ENCODE peak calls at places on chromosome 4, in six cellular contexts. Q is K562, X is tibial nerve, J is IMR-90, O is heart left ventricle, A is spleen. D is an unnamed sample.

GRCh38 chr4:19689511-19689910 is 562.2 kb upstream of the SLIT2 start:
- DNase-seq in Q (no peak), X (no peak), J (peak; percentile 75), O (no peak), A (no peak), D (no peak)

GRCh38 chr4:179097741-179098140 is 1655.5 kb upstream of the AGA start:
- DNase-seq in Q (no peak), X (no peak), J (peak; percentile 37), O (no peak), A (no peak), D (no peak)

GRCh38 chr4:6926681-6927478 is 17.3 kb downstream of the TBC1D14 start:
- DNase-seq in Q (peak; percentile 64), X (no peak), J (peak; percentile 60), O (no peak), A (no peak), D (no peak)

GRCh38 chr4:1082215-1083182 is 30.9 kb downstream of the RNF212 start:
- DNase-seq in Q (no peak), X (peak; percentile 27), J (peak; percentile 70), O (peak; percentile 70), A (no peak), D (peak; percentile 82)

GRCh38 chr4:150136481-150136880 is 58.2 kb downstream of the DCLK2 start:
- DNase-seq in Q (no peak), X (no peak), J (peak; percentile 76), O (no peak), A (no peak), D (no peak)

GRCh38 chr4:17168571-17168970 is 270.1 kb upstream of the LDB2 start:
- DNase-seq in Q (no peak), X (no peak), J (peak; percentile 87), O (peak; percentile 32), A (no peak), D (no peak)

GRCh38 chr4:67234296-67234695 is 311.0 kb downstream of the CENPC start:
- DNase-seq in Q (no peak), X (no peak), J (no peak), O (no peak), A (no peak), D (no peak)

GRCh38 chr4:1237981-1238675 is 10.8 kb downstream of the CTBP1 start:
- DNase-seq in Q (no peak), X (peak; percentile 12), J (no peak), O (no peak), A (peak; percentile 70), D (no peak)

GRCh38 chr4:73213917-73214663 is 44.5 kb downstream of the ANKRD17 start:
- DNase-seq in Q (no peak), X (no peak), J (peak; percentile 48), O (no peak), A (no peak), D (no peak)

GRCh38 chr4:163085085-163085484 is 81.6 kb downstream of the NAF1 start:
- DNase-seq in Q (no peak), X (no peak), J (no peak), O (no peak), A (no peak), D (no peak)

GRCh38 chr4:21946858-21947257 is 1.7 kb downstream of the KCNIP4 start:
- DNase-seq in Q (no peak), X (no peak), J (no peak), O (no peak), A (no peak), D (no peak)

GRCh38 chr4:186765673-186766546 is 42.3 kb upstream of the FAT1 start:
- DNase-seq in Q (no peak), X (no peak), J (no peak), O (no peak), A (no peak), D (no peak)

GRCh38 chr4:813900-814299 is 12.0 kb downstream of the CPLX1 start:
- DNase-seq in Q (no peak), X (no peak), J (no peak), O (no peak), A (peak; percentile 73), D (no peak)

GRCh38 chr4:113116414-113117345 is 67.2 kb downstream of the ANK2 start:
- DNase-seq in Q (no peak), X (no peak), J (no peak), O (no peak), A (no peak), D (no peak)

GRCh38 chr4:129738175-129738574 is 642.2 kb downstream of the C4orf33 start:
- DNase-seq in Q (no peak), X (no peak), J (no peak), O (no peak), A (no peak), D (no peak)

GRCh38 chr4:6011686-6012085 is 6.5 kb downstream of the C4orf50 start:
- DNase-seq in Q (no peak), X (no peak), J (no peak), O (no peak), A (no peak), D (no peak)

GRCh38 chr4:121950680-121951569 is 935 bp downstream of the TRPC3 start:
- DNase-seq in Q (peak; percentile 18), X (no peak), J (peak; percentile 18), O (no peak), A (peak; percentile 80), D (no peak)

GRCh38 chr4:184167576-184167975 is 50.1 kb downstream of the ENPP6 start:
- DNase-seq in Q (no peak), X (no peak), J (no peak), O (no peak), A (no peak), D (no peak)

GRCh38 chr4:150960818-150961217 is 54.3 kb downstream of the LRBA start:
- DNase-seq in Q (peak; percentile 49), X (no peak), J (no peak), O (no peak), A (no peak), D (no peak)

GRCh38 chr4:13920901-13921300 is 293.4 kb upstream of the BOD1L1 start:
- DNase-seq in Q (no peak), X (peak; percentile 15), J (peak; percentile 100), O (peak; percentile 66), A (no peak), D (peak; percentile 42)

GRCh38 chr4:53130896-53131561 is 234.8 kb downstream of the SCFD2 start:
- DNase-seq in Q (no peak), X (no peak), J (no peak), O (no peak), A (no peak), D (no peak)

GRCh38 chr4:184439856-184440592 is 34.3 kb downstream of the IRF2 start:
- DNase-seq in Q (no peak), X (no peak), J (peak; percentile 90), O (peak; percentile 37), A (no peak), D (no peak)

GRCh38 chr4:73852771-73853170 is 325 bp upstream of the PF4V1 start:
- DNase-seq in Q (no peak), X (no peak), J (no peak), O (no peak), A (no peak), D (no peak)

GRCh38 chr4:105162123-105162796 is 15.6 kb downstream of the TET2 start:
- DNase-seq in Q (peak; percentile 56), X (no peak), J (no peak), O (no peak), A (no peak), D (no peak)

GRCh38 chr4:105155426-105155825 is 8.8 kb downstream of the TET2 start:
- DNase-seq in Q (no peak), X (no peak), J (peak; percentile 39), O (no peak), A (no peak), D (no peak)

GRCh38 chr4:105153749-105154148 is 7.1 kb downstream of the TET2 start:
- DNase-seq in Q (no peak), X (no peak), J (no peak), O (no peak), A (no peak), D (no peak)

GRCh38 chr4:105154576-105154975 is 7.9 kb downstream of the TET2 start:
- DNase-seq in Q (no peak), X (no peak), J (no peak), O (no peak), A (no peak), D (no peak)

DNA sequence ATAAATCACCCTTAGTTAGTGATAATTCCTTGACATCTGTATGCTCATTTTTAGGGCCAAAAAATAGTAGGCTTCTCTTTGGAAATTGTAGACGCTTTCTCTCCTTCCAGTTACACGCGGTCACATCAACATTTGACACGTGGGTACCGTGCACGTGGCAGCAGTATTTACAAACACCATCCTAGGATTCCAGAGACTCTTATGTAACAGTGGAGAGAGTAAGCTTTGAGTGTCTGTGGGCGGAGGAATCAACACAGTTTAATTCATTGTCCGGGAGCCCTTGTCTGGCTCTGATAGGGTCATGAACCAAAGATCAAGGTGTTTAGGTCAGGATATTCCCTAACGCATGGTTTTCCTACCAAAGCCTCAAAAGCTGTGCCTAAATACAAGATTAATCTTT is 12.2 kb downstream of the TET2 start:
- DNase-seq in Q (no peak), X (no peak), J (peak; percentile 56), O (peak; percentile 39), A (no peak), D (no peak)
- H3K4me3 ChIP-seq in Q (no peak overlapping the region), X (no peak overlapping the region), J (no peak overlapping the region), O (no peak overlapping the region), A (no peak overlapping the region), D (no peak overlapping the region)

GRCh38 chr4:123396294-123397275 is at the start of gene SPRY1:
- DNase-seq in Q (peak; percentile 62), X (peak; percentile 73), J (peak; percentile 88), O (peak; percentile 93), A (peak; percentile 90), D (peak; percentile 95)
- TF ChIP-seq POLR2A in Q (no peak), X (peak; percentile 47), J (no peak), O (peak; percentile 41), A (no peak), D (no peak)

GRCh38 chr4:39062094-39062493 is at the start of gene KLHL5:
- DNase-seq in Q (no peak), X (no peak), J (no peak), O (no peak), A (no peak), D (no peak)

GRCh38 chr4:39067031-39067430 is 5.0 kb downstream of the KLHL5 start:
- DNase-seq in Q (no peak), X (no peak), J (no peak), O (no peak), A (no peak), D (no peak)

GRCh38 chr4:39061450-39061849 is 582 bp upstream of the KLHL5 start:
- DNase-seq in Q (no peak), X (no peak), J (no peak), O (no peak), A (no peak), D (no peak)

GRCh38 chr4:39066371-39066770 is 4.3 kb downstream of the KLHL5 start:
- DNase-seq in Q (no peak), X (no peak), J (no peak), O (no peak), A (no peak), D (no peak)

DNA sequence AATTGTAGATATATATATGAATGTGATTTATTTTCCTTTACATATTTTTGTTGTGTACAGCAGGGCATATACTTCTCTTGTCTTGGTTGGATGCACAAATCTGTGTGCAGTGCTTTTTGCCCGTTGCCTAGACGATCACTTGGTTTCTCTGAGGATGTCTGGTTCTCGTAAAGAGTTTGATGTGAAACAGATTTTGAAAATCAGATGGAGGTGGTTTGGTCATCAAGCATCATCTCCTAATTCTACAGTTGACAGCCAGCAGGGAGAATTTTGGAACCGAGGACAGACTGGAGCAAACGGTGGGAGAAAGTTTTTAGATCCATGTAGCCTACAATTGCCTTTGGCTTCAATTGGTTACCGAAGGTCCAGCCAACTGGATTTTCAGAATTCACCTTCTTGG is 467 bp downstream of the KLHL5 start:
- DNase-seq in Q (no peak), X (no peak), J (no peak), O (no peak), A (no peak), D (no peak)
- H3K4me3 ChIP-seq in Q (no peak overlapping the region), X (no peak overlapping the region), J (no peak overlapping the region), O (no peak overlapping the region), A (no peak overlapping the region), D (no peak overlapping the region)

GRCh38 chr4:158172558-158173258 is at the start of gene GASK1B:
- DNase-seq in Q (peak; percentile 42), X (peak; percentile 23), J (peak; percentile 64), O (peak; percentile 39), A (no peak), D (peak; percentile 39)
- TF ChIP-seq POLR2A in Q (no peak), X (no peak), J (no peak), O (no peak), A (no peak), D (no peak)

D was measured in lower leg skin.